ENCODE peak calls at places on chromosomes 2 and 18, in eight cellular contexts. P, C, D, T, X, U, L and V are unnamed samples.

GRCh38 chr2:136131484-136131960 is 13.6 kb upstream of the CXCR4 start:
- DNase-seq in P (no peak), C (no peak), D (no peak), T (no peak), X (no peak), U (no peak), L (no peak), V (no peak)

GRCh38 chr2:224837558-224837957 is 121.4 kb upstream of the CCDC195 start:
- DNase-seq in P (no peak), C (no peak), D (no peak), T (no peak), X (no peak), U (no peak), L (peak; percentile 27), V (no peak)

GRCh38 chr18:45284174-45284573 is 331.1 kb upstream of the SLC14A2 start:
- DNase-seq in P (no peak), C (no peak), D (no peak), T (no peak), X (no peak), U (no peak), L (no peak), V (no peak)

GRCh38 chr2:143878131-143878530 is 641.8 kb downstream of the ZEB2 start:
- DNase-seq in P (no peak), C (no peak), D (no peak), T (no peak), X (peak; percentile 12), U (no peak), L (no peak), V (no peak)

GRCh38 chr2:39118786-39119499 is 1.9 kb downstream of the SOS1 start:
- DNase-seq in P (no peak), C (no peak), D (no peak), T (no peak), X (no peak), U (no peak), L (no peak), V (no peak)

GRCh38 chr2:7430869-7431641 is 513.8 kb downstream of the RNF144A start:
- DNase-seq in P (no peak), C (no peak), D (no peak), T (no peak), X (peak; percentile 64), U (peak; percentile 49), L (no peak), V (no peak)

GRCh38 chr2:185736210-185736609 is 2.4 kb upstream of the FSIP2 start:
- DNase-seq in P (no peak), C (no peak), D (no peak), T (no peak), X (no peak), U (no peak), L (no peak), V (no peak)

GRCh38 chr2:190468814-190469569 is 60.8 kb downstream of the MFSD6 start:
- DNase-seq in P (peak; percentile 25), C (peak; percentile 81), D (peak; percentile 63), T (peak; percentile 64), X (no peak), U (peak; percentile 52), L (peak; percentile 6), V (peak; percentile 75)

GRCh38 chr2:108200569-108200968 is 39.2 kb upstream of the SULT1C3 start:
- DNase-seq in P (no peak), C (no peak), D (no peak), T (no peak), X (no peak), U (no peak), L (no peak), V (no peak)

GRCh38 chr2:199985625-199986207 is 30.3 kb downstream of the MAIP1 start:
- DNase-seq in P (peak; percentile 38), C (peak; percentile 23), D (peak; percentile 25), T (peak; percentile 60), X (peak; percentile 71), U (peak; percentile 17), L (peak; percentile 41), V (peak; percentile 33)

GRCh38 chr18:49094979-49095632 is 144.3 kb upstream of the SMAD7 start:
- DNase-seq in P (no peak), C (no peak), D (no peak), T (no peak), X (no peak), U (no peak), L (no peak), V (no peak)

GRCh38 chr2:117691980-117692379 is 122.5 kb upstream of the DDX18 start:
- DNase-seq in P (no peak), C (no peak), D (no peak), T (no peak), X (peak; percentile 11), U (no peak), L (no peak), V (no peak)

GRCh38 chr2:86616502-86616901 is 7.2 kb downstream of the RNF103 start:
- DNase-seq in P (no peak), C (no peak), D (no peak), T (no peak), X (no peak), U (no peak), L (no peak), V (no peak)

GRCh38 chr18:25650201-25650941 is 298.4 kb upstream of the ZNF521 start:
- DNase-seq in P (no peak), C (no peak), D (no peak), T (no peak), X (peak; percentile 16), U (no peak), L (peak; percentile 83), V (no peak)

GRCh38 chr2:225006730-225007129 is 35.5 kb downstream of the DOCK10 start:
- DNase-seq in P (no peak), C (no peak), D (no peak), T (no peak), X (no peak), U (no peak), L (no peak), V (no peak)

GRCh38 chr2:115412501-115412900 is 970.1 kb downstream of the DPP10 start:
- DNase-seq in P (peak; percentile 7), C (no peak), D (no peak), T (no peak), X (no peak), U (no peak), L (no peak), V (no peak)

GRCh38 chr2:238506669-238507068 is 79.9 kb downstream of the ASB1 start:
- DNase-seq in P (no peak), C (no peak), D (no peak), T (no peak), X (no peak), U (no peak), L (no peak), V (no peak)

GRCh38 chr2:174692256-174692830 is 71.9 kb downstream of the CHRNA1 start:
- DNase-seq in P (no peak), C (no peak), D (no peak), T (no peak), X (no peak), U (no peak), L (no peak), V (no peak)

GRCh38 chr2:105397025-105397722 is 1.7 kb downstream of the FHL2 start:
- DNase-seq in P (no peak), C (no peak), D (no peak), T (no peak), X (no peak), U (no peak), L (no peak), V (no peak)

GRCh38 chr2:105398522-105399206 is at the start of gene FHL2:
- DNase-seq in P (no peak), C (peak; percentile 80), D (peak; percentile 37), T (peak; percentile 81), X (peak; percentile 92), U (peak; percentile 66), L (no peak), V (peak; percentile 11)

GRCh38 chr2:105399207-105399861 is 483 bp upstream of the FHL2 start:
- DNase-seq in P (no peak), C (no peak), D (no peak), T (no peak), X (no peak), U (no peak), L (no peak), V (no peak)

GRCh38 chr2:105396254-105397024 is 2.4 kb downstream of the FHL2 start:
- DNase-seq in P (peak; percentile 92), C (no peak), D (peak; percentile 41), T (peak; percentile 89), X (no peak), U (no peak), L (peak; percentile 73), V (no peak)

GRCh38 chr2:105397959-105398521 is 811 bp downstream of the FHL2 start:
- DNase-seq in P (no peak), C (no peak), D (no peak), T (no peak), X (no peak), U (no peak), L (no peak), V (no peak)
- H3K4me3 ChIP-seq in P (peak overlapping the region; percentile 86), C (peak overlapping the region; percentile 78), D (peak overlapping the region; percentile 68), T (peak overlapping the region; percentile 100), X (peak overlapping the region; percentile 75), U (peak overlapping the region; percentile 72), L (peak overlapping the region; percentile 98), V (no peak overlapping the region)

DNA sequence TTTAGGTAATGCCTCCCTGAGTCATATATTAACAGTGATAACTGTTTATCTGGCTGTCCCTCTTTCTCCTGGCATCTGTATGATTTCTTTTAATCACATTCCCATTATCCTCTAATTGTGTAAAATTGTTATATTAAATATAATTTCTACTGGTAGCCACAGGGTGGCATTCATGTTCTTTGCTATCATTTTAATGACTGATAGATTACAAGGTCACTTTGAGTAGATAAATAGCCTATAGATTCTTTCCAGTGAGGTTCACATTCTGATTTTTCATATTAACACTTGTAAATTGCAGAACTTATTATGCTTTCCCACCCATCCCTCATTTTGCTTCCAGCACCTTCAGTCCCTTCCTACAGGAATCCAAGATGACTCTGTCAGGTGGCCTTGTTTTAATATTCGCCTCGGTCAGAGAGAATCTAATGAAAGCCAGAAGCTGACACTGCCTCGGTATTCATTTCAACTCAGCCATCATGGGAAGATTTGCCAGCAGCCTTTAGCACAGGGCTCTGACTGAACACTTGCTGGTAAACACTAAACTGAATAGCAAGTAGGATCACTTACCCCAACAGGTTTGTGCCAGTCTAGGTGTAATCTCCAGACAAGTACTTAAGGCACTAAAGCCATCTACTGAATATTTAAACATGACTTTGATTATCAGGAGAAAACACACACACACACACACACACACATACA is 101.2 kb upstream of the FSHR start:
- DNase-seq in P (no peak), C (no peak), D (no peak), T (no peak), X (no peak), U (no peak), L (no peak), V (no peak)
- TF ChIP-seq CTCF in P (peak; percentile 23), C (no peak), D (no peak), T (peak; percentile 45), X (no peak), U (peak; percentile 33), L (no peak), V (peak; percentile 26)

GRCh38 chr2:172098650-172099471 is 3.8 kb downstream of the DLX2 start:
- DNase-seq in P (no peak), C (no peak), D (no peak), T (peak; percentile 98), X (peak; percentile 79), U (no peak), L (peak; percentile 46), V (no peak)
- H3K4me3 ChIP-seq in P (peak overlapping the region; percentile 34), C (no peak overlapping the region), D (peak overlapping the region; percentile 30), T (peak overlapping the region; percentile 68), X (peak overlapping the region; percentile 27), U (peak overlapping the region; percentile 26), L (peak overlapping the region; percentile 52), V (no peak overlapping the region)

DNA sequence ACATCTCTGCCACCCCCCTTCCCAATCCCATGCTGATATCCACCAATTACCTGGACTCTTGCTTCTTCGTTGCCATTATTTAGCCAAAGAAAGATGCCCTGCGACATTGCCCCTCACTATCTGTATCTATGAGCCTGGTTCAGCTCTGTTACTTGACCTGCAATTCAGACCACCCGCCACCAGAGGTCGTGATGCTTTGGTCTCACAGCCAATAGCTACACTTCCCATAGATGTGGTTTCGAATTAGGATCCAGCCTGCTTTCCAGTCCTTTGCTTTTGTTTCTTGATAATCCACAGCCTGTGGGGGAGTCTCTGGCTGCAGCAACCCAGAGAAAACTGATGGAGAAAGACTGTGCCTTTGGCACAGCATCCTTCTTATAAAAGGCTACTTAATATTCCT is 239.4 kb downstream of the KLHL29 start:
- DNase-seq in P (no peak), C (no peak), D (no peak), T (no peak), X (peak; percentile 24), U (no peak), L (no peak), V (no peak)
- TF ChIP-seq CTCF in P (peak; percentile 86), C (no peak), D (peak; percentile 9), T (peak; percentile 73), X (peak; percentile 64), U (peak; percentile 15), L (peak; percentile 63), V (peak; percentile 56)